ENCODE peak calls at places on chromosomes 11 and 22, in eight cellular contexts. One of them, this sample, is unnamed.

GRCh38 chr11:68311155-68312116 is 955 bp upstream of the LRP5 start:
- DNase-seq in stimulated activated CD4-positive, alpha-beta T cell treated with anti-CD3 and anti-CD28 coated beads, Interleukin-12 subunit alpha, Interleukin-12 subunit beta, amount 100 ng/mL, for 4 hours: no peak
- DNase-seq in activated naive CD4-positive, alpha-beta T cell treated with Interleukin-2 at 50 U/mL for 16 hours: no peak
- DNase-seq in RWPE1: no peak
- DNase-seq in IMR-90: no peak
- DNase-seq in cardiac fibroblast: no peak
- DNase-seq in activated CD4-positive, alpha-beta T cell treated with anti-CD3 and anti-CD28 coated beads, Interleukin-2, amount 10 ng/mL, durations not matched to agents 7 days and 5 days: no peak
- DNase-seq in hypothalamus: no peak
- DNase-seq in this sample: no peak

GRCh38 chr11:108147150-108147549 is 25.8 kb downstream of the ACAT1 start:
- DNase-seq in stimulated activated CD4-positive, alpha-beta T cell treated with anti-CD3 and anti-CD28 coated beads, Interleukin-12 subunit alpha, Interleukin-12 subunit beta, amount 100 ng/mL, for 4 hours: no peak
- DNase-seq in activated naive CD4-positive, alpha-beta T cell treated with Interleukin-2 at 50 U/mL for 16 hours: no peak
- DNase-seq in RWPE1: no peak
- DNase-seq in IMR-90: no peak
- DNase-seq in cardiac fibroblast: no peak
- DNase-seq in activated CD4-positive, alpha-beta T cell treated with anti-CD3 and anti-CD28 coated beads, Interleukin-2, amount 10 ng/mL, durations not matched to agents 7 days and 5 days: no peak
- DNase-seq in hypothalamus: no peak
- DNase-seq in this sample: no peak

GRCh38 chr11:73143126-73143838 is 1.2 kb upstream of the FCHSD2 start:
- DNase-seq in stimulated activated CD4-positive, alpha-beta T cell treated with anti-CD3 and anti-CD28 coated beads, Interleukin-12 subunit alpha, Interleukin-12 subunit beta, amount 100 ng/mL, for 4 hours: no peak
- DNase-seq in activated naive CD4-positive, alpha-beta T cell treated with Interleukin-2 at 50 U/mL for 16 hours: no peak
- DNase-seq in RWPE1: no peak
- DNase-seq in IMR-90: peak
- DNase-seq in cardiac fibroblast: peak
- DNase-seq in activated CD4-positive, alpha-beta T cell treated with anti-CD3 and anti-CD28 coated beads, Interleukin-2, amount 10 ng/mL, durations not matched to agents 7 days and 5 days: no peak
- DNase-seq in hypothalamus: no peak
- DNase-seq in this sample: no peak

GRCh38 chr11:132595711-132596111 is 936.6 kb downstream of the OPCML start:
- DNase-seq in stimulated activated CD4-positive, alpha-beta T cell treated with anti-CD3 and anti-CD28 coated beads, Interleukin-12 subunit alpha, Interleukin-12 subunit beta, amount 100 ng/mL, for 4 hours: no peak
- DNase-seq in activated naive CD4-positive, alpha-beta T cell treated with Interleukin-2 at 50 U/mL for 16 hours: no peak
- DNase-seq in RWPE1: no peak
- DNase-seq in IMR-90: peak
- DNase-seq in cardiac fibroblast: peak
- DNase-seq in activated CD4-positive, alpha-beta T cell treated with anti-CD3 and anti-CD28 coated beads, Interleukin-2, amount 10 ng/mL, durations not matched to agents 7 days and 5 days: no peak
- DNase-seq in hypothalamus: no peak
- DNase-seq in this sample: no peak

GRCh38 chr22:37898441-37899181 is 7.5 kb upstream of the MICALL1 start:
- DNase-seq in stimulated activated CD4-positive, alpha-beta T cell treated with anti-CD3 and anti-CD28 coated beads, Interleukin-12 subunit alpha, Interleukin-12 subunit beta, amount 100 ng/mL, for 4 hours: no peak
- DNase-seq in activated naive CD4-positive, alpha-beta T cell treated with Interleukin-2 at 50 U/mL for 16 hours: no peak
- DNase-seq in RWPE1: peak
- DNase-seq in IMR-90: no peak
- DNase-seq in cardiac fibroblast: no peak
- DNase-seq in activated CD4-positive, alpha-beta T cell treated with anti-CD3 and anti-CD28 coated beads, Interleukin-2, amount 10 ng/mL, durations not matched to agents 7 days and 5 days: no peak
- DNase-seq in hypothalamus: peak
- DNase-seq in this sample: peak

GRCh38 chr22:46551321-46551720 is 13.9 kb upstream of the CELSR1 start:
- DNase-seq in stimulated activated CD4-positive, alpha-beta T cell treated with anti-CD3 and anti-CD28 coated beads, Interleukin-12 subunit alpha, Interleukin-12 subunit beta, amount 100 ng/mL, for 4 hours: no peak
- DNase-seq in activated naive CD4-positive, alpha-beta T cell treated with Interleukin-2 at 50 U/mL for 16 hours: no peak
- DNase-seq in RWPE1: no peak
- DNase-seq in IMR-90: no peak
- DNase-seq in cardiac fibroblast: no peak
- DNase-seq in activated CD4-positive, alpha-beta T cell treated with anti-CD3 and anti-CD28 coated beads, Interleukin-2, amount 10 ng/mL, durations not matched to agents 7 days and 5 days: no peak
- DNase-seq in hypothalamus: no peak
- DNase-seq in this sample: no peak

GRCh38 chr11:116397556-116398167 is 375.1 kb downstream of the BUD13 start:
- DNase-seq in stimulated activated CD4-positive, alpha-beta T cell treated with anti-CD3 and anti-CD28 coated beads, Interleukin-12 subunit alpha, Interleukin-12 subunit beta, amount 100 ng/mL, for 4 hours: no peak
- DNase-seq in activated naive CD4-positive, alpha-beta T cell treated with Interleukin-2 at 50 U/mL for 16 hours: no peak
- DNase-seq in RWPE1: no peak
- DNase-seq in IMR-90: no peak
- DNase-seq in cardiac fibroblast: no peak
- DNase-seq in activated CD4-positive, alpha-beta T cell treated with anti-CD3 and anti-CD28 coated beads, Interleukin-2, amount 10 ng/mL, durations not matched to agents 7 days and 5 days: no peak
- DNase-seq in hypothalamus: no peak
- DNase-seq in this sample: peak

GRCh38 chr11:1879342-1879940 is 12.3 kb downstream of the PRR33 start:
- DNase-seq in stimulated activated CD4-positive, alpha-beta T cell treated with anti-CD3 and anti-CD28 coated beads, Interleukin-12 subunit alpha, Interleukin-12 subunit beta, amount 100 ng/mL, for 4 hours: no peak
- DNase-seq in activated naive CD4-positive, alpha-beta T cell treated with Interleukin-2 at 50 U/mL for 16 hours: no peak
- DNase-seq in RWPE1: no peak
- DNase-seq in IMR-90: no peak
- DNase-seq in cardiac fibroblast: no peak
- DNase-seq in activated CD4-positive, alpha-beta T cell treated with anti-CD3 and anti-CD28 coated beads, Interleukin-2, amount 10 ng/mL, durations not matched to agents 7 days and 5 days: no peak
- DNase-seq in hypothalamus: no peak
- DNase-seq in this sample: no peak

GRCh38 chr22:30483169-30483568 is 11.4 kb upstream of the SEC14L3 start:
- DNase-seq in stimulated activated CD4-positive, alpha-beta T cell treated with anti-CD3 and anti-CD28 coated beads, Interleukin-12 subunit alpha, Interleukin-12 subunit beta, amount 100 ng/mL, for 4 hours: no peak
- DNase-seq in activated naive CD4-positive, alpha-beta T cell treated with Interleukin-2 at 50 U/mL for 16 hours: no peak
- DNase-seq in RWPE1: no peak
- DNase-seq in IMR-90: no peak
- DNase-seq in cardiac fibroblast: peak
- DNase-seq in activated CD4-positive, alpha-beta T cell treated with anti-CD3 and anti-CD28 coated beads, Interleukin-2, amount 10 ng/mL, durations not matched to agents 7 days and 5 days: no peak
- DNase-seq in hypothalamus: no peak
- DNase-seq in this sample: no peak

GRCh38 chr11:122746050-122746478 is 90.5 kb downstream of the UBASH3B start:
- DNase-seq in stimulated activated CD4-positive, alpha-beta T cell treated with anti-CD3 and anti-CD28 coated beads, Interleukin-12 subunit alpha, Interleukin-12 subunit beta, amount 100 ng/mL, for 4 hours: peak
- DNase-seq in activated naive CD4-positive, alpha-beta T cell treated with Interleukin-2 at 50 U/mL for 16 hours: peak
- DNase-seq in RWPE1: no peak
- DNase-seq in IMR-90: no peak
- DNase-seq in cardiac fibroblast: no peak
- DNase-seq in activated CD4-positive, alpha-beta T cell treated with anti-CD3 and anti-CD28 coated beads, Interleukin-2, amount 10 ng/mL, durations not matched to agents 7 days and 5 days: peak
- DNase-seq in hypothalamus: no peak
- DNase-seq in this sample: no peak

GRCh38 chr22:35426801-35427140 is 26.8 kb downstream of the MCM5 start:
- DNase-seq in stimulated activated CD4-positive, alpha-beta T cell treated with anti-CD3 and anti-CD28 coated beads, Interleukin-12 subunit alpha, Interleukin-12 subunit beta, amount 100 ng/mL, for 4 hours: no peak
- DNase-seq in activated naive CD4-positive, alpha-beta T cell treated with Interleukin-2 at 50 U/mL for 16 hours: no peak
- DNase-seq in RWPE1: no peak
- DNase-seq in IMR-90: no peak
- DNase-seq in cardiac fibroblast: no peak
- DNase-seq in activated CD4-positive, alpha-beta T cell treated with anti-CD3 and anti-CD28 coated beads, Interleukin-2, amount 10 ng/mL, durations not matched to agents 7 days and 5 days: no peak
- DNase-seq in hypothalamus: no peak
- DNase-seq in this sample: no peak

This sample was measured in breast epithelium.